ENCODE peak calls at places on chromosomes 13 and 19, in six cellular contexts. E is IMR-90, T is tibial artery, O is left ventricle myocardium inferior, J is brain microvascular endothelial cell, K is kidney. Z is an unnamed sample.

GRCh38 chr13:38191016-38191415 is 158.6 kb upstream of the UFM1 start:
- DNase-seq in E (no peak), T (no peak), O (no peak), J (no peak), K (no peak), Z (no peak)

GRCh38 chr13:32791545-32792172 is 205.4 kb downstream of the PDS5B start:
- DNase-seq in E (peak; percentile 35), T (no peak), O (no peak), J (no peak), K (no peak), Z (no peak)

GRCh38 chr19:13012690-13013608 is 17.7 kb downstream of the NFIX start:
- DNase-seq in E (peak; percentile 63), T (peak; percentile 87), O (peak; percentile 63), J (no peak), K (peak; percentile 91), Z (peak; percentile 84)

GRCh38 chr19:1874554-1875185 is 10.6 kb downstream of the ABHD17A start:
- DNase-seq in E (no peak), T (no peak), O (no peak), J (no peak), K (no peak), Z (no peak)

GRCh38 chr13:93751117-93751516 is 524.5 kb downstream of the GPC6 start:
- DNase-seq in E (peak; percentile 18), T (no peak), O (no peak), J (no peak), K (no peak), Z (no peak)

GRCh38 chr19:35399231-35399630 is 28.4 kb downstream of the GPR42 start:
- DNase-seq in E (no peak), T (no peak), O (no peak), J (no peak), K (no peak), Z (no peak)

GRCh38 chr13:32471187-32471922 is 43.4 kb upstream of the N4BP2L1 start:
- DNase-seq in E (peak; percentile 67), T (no peak), O (peak; percentile 42), J (peak; percentile 68), K (no peak), Z (no peak)

GRCh38 chr13:67071918-67072598 is 158.1 kb downstream of the PCDH9 start:
- DNase-seq in E (no peak), T (no peak), O (no peak), J (no peak), K (no peak), Z (no peak)

GRCh38 chr19:7679017-7679720 is 1.5 kb upstream of the TRAPPC5 start:
- DNase-seq in E (no peak), T (no peak), O (no peak), J (no peak), K (no peak), Z (no peak)

GRCh38 chr19:41932259-41933130 is 4.2 kb upstream of the ERFL start:
- DNase-seq in E (no peak), T (no peak), O (no peak), J (no peak), K (peak; percentile 69), Z (no peak)

GRCh38 chr13:78376033-78376432 is 227.3 kb downstream of the POU4F1 start:
- DNase-seq in E (no peak), T (no peak), O (no peak), J (no peak), K (no peak), Z (no peak)

GRCh38 chr13:113930711-113931637 is 42.9 kb downstream of the C13orf46 start:
- DNase-seq in E (no peak), T (peak; percentile 16), O (no peak), J (no peak), K (peak; percentile 53), Z (no peak)

GRCh38 chr19:3062165-3063105 is at the start of gene TLE5:
- DNase-seq in E (no peak), T (peak; percentile 54), O (peak; percentile 78), J (no peak), K (peak; percentile 90), Z (no peak)

GRCh38 chr19:5651361-5651760 is 28.5 kb downstream of the SAFB start:
- DNase-seq in E (no peak), T (no peak), O (no peak), J (no peak), K (no peak), Z (no peak)

GRCh38 chr13:43285891-43286602 is 262.7 kb downstream of the DNAJC15 start:
- DNase-seq in E (peak; percentile 68), T (peak; percentile 26), O (no peak), J (peak; percentile 25), K (no peak), Z (no peak)

GRCh38 chr13:27559714-27560113 is 60.6 kb downstream of the LNX2 start:
- DNase-seq in E (no peak), T (no peak), O (no peak), J (no peak), K (no peak), Z (no peak)

GRCh38 chr13:76884167-76884566 is 2.0 kb downstream of the KCTD12 start:
- DNase-seq in E (no peak), T (peak; percentile 34), O (peak; percentile 27), J (peak; percentile 29), K (peak; percentile 73), Z (peak; percentile 74)

GRCh38 chr19:51422053-51422448 is 4.6 kb upstream of the SIGLEC10 start:
- DNase-seq in E (peak; percentile 59), T (peak; percentile 65), O (peak; percentile 82), J (peak; percentile 72), K (peak; percentile 91), Z (peak; percentile 64)

GRCh38 chr19:51366999-51367564 is 894 bp upstream of the ETFB start:
- DNase-seq in E (no peak), T (peak; percentile 32), O (peak; percentile 41), J (no peak), K (peak; percentile 90), Z (peak; percentile 63)

GRCh38 chr19:33040994-33041827 is 23.5 kb downstream of the RHPN2 start:
- DNase-seq in E (no peak), T (no peak), O (no peak), J (no peak), K (peak; percentile 90), Z (no peak)

GRCh38 chr13:31199849-31200635 is at the start of gene B3GLCT:
- DNase-seq in E (peak; percentile 68), T (peak; percentile 60), O (peak; percentile 81), J (peak; percentile 18), K (peak; percentile 92), Z (peak; percentile 68)

GRCh38 chr13:109119886-109120285 is 490.5 kb downstream of the MYO16 start:
- DNase-seq in E (peak; percentile 2), T (no peak), O (no peak), J (no peak), K (no peak), Z (no peak)

GRCh38 chr19:47719047-47719885 is 6.0 kb downstream of the EHD2 start:
- DNase-seq in E (peak; percentile 99), T (peak; percentile 92), O (peak; percentile 91), J (peak; percentile 85), K (peak; percentile 94), Z (peak; percentile 93)

GRCh38 chr19:18771328-18772242 is 19.5 kb downstream of the COMP start:
- DNase-seq in E (no peak), T (no peak), O (no peak), J (no peak), K (peak; percentile 64), Z (no peak)

GRCh38 chr19:46297700-46298476 is 1.0 kb downstream of the HIF3A start:
- DNase-seq in E (no peak), T (peak; percentile 91), O (peak; percentile 90), J (no peak), K (peak; percentile 93), Z (peak; percentile 91)
- TF ChIP-seq CTCF in E (no peak), T (peak; percentile 29), O (peak; percentile 57), J (peak; percentile 30), K (no peak), Z (peak; percentile 58)

GRCh38 chr19:11142528-11143171 is 12.9 kb downstream of the SPC24 start:
- DNase-seq in E (peak; percentile 95), T (peak; percentile 90), O (peak; percentile 92), J (peak; percentile 93), K (peak; percentile 98), Z (peak; percentile 95)
- H3K4me3 ChIP-seq in E (no peak overlapping the region), T (peak overlapping the region; percentile 10), O (peak overlapping the region; percentile 56), J (peak overlapping the region; percentile 29), K (peak overlapping the region; percentile 24), Z (no peak overlapping the region)

DNA sequence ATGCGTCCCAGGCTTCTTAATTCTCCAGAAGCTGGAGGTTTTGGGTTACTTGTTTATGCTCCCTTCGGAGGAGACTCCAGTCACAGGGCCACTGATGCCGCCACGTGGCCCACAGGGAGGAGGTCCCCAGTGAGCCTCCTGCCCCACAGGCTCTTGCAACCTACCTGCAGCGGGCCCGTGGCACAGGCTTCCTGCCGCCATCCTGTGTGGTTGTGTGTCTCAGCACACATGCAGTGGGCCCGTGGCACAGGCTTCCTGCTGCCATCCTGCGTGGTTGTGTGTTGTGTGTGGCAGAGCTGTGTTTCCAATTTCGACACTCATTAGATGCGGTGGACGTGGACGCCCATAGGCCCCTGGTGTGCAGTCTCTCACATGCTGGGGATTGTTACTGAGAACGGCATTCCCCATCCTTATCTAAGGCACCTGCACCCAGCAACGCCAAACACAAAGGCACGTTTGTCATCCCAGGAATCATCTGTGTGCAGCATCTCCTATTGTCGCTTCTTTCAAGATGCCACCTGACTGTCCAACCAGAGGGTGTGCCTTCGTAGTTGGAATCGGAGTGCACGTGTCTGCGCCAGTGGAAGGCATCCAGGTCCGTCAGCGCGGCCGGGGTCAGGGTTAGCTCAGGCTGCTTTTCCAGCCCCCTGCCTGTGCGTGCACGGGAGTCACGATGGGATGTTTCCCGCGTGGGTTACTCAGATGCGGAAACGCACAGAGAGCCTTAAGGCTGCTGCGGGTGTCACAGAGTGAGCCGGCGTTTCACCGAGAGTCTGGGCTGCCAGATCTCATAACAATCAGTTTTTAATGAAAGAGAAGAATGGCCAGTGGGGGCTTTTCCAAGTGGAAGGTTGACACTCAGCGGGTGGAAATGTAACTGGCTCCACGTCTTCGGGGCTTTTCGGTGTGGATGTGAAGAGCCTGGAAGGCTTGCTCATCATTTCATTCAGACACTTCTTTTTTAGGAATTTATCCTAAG is 119.8 kb downstream of the ATP11A start:
- DNase-seq in E (no peak), T (no peak), O (no peak), J (no peak), K (no peak), Z (peak; percentile 46)
- H3K36me3 ChIP-seq in E (peaks cover 12% of the 10 kb centered on the region), T (peaks cover 44% of the 10 kb centered on the region), O (peaks cover 61% of the 10 kb centered on the region), J (no peaks in the 10 kb centered on the region), K (peaks cover 12% of the 10 kb centered on the region), Z (peaks cover 41% of the 10 kb centered on the region)

GRCh38 chr13:41029629-41030028 is 10.5 kb upstream of the ELF1 start:
- DNase-seq in E (no peak), T (no peak), O (no peak), J (no peak), K (peak; percentile 16), Z (no peak)
- TF ChIP-seq CTCF in E (no peak), T (no peak), O (no peak), J (peak; percentile 8), K (no peak), Z (no peak)